ENCODE peak calls at places on chromosomes 12 and 14, in ten cellular contexts. H is GM12878, K is AG09319, E is fibroblast of gingiva, Q is T-helper 17 cell, U is ELF-1, I is substantia nigra, T is bronchial epithelial cell, L is EL, F is HFF-Myc. G is an unnamed sample.

GRCh38 chr12:107091989-107092641 is 1.2 kb downstream of the CRY1 start:
- DNase-seq in F (peak; percentile 97), Q (no peak), T (peak; percentile 96), K (peak; percentile 84), E (peak; percentile 91), I (no peak), L (peak; percentile 95), U (peak; percentile 86), H (peak; percentile 21), G (no peak)

GRCh38 chr14:28280530-28280929 is 486.1 kb upstream of the FOXG1 start:
- DNase-seq in E (no peak), H (no peak), Q (no peak), T (no peak), K (no peak), I (no peak), L (no peak), F (no peak), U (no peak), G (no peak)

GRCh38 chr12:109329710-109330109 is 18.0 kb upstream of the MYO1H start:
- DNase-seq in I (no peak), L (no peak), K (no peak), E (no peak), F (no peak), U (no peak), Q (no peak), H (no peak), T (no peak), G (no peak)

GRCh38 chr14:94646481-94646880 is 34.3 kb downstream of the SERPINA3 start:
- DNase-seq in L (peak; percentile 51), F (no peak), H (no peak), K (no peak), T (peak; percentile 29), I (no peak), U (no peak), E (no peak), Q (no peak), G (no peak)

GRCh38 chr14:74980398-74980745 is 22.3 kb upstream of the EIF2B2 start:
- DNase-seq in I (no peak), L (peak; percentile 38), E (peak; percentile 17), F (no peak), K (no peak), U (no peak), T (no peak), H (no peak), Q (no peak), G (no peak)

GRCh38 chr14:73211251-73211650 is 26.1 kb upstream of the PAPLN start:
- DNase-seq in E (no peak), T (no peak), L (no peak), U (no peak), H (no peak), I (no peak), K (no peak), F (no peak), Q (no peak), G (no peak)

GRCh38 chr12:20105938-20106337 is 262.4 kb upstream of the PDE3A start:
- DNase-seq in E (peak; percentile 68), F (no peak), H (no peak), L (no peak), T (no peak), U (no peak), Q (no peak), I (no peak), K (no peak), G (no peak)

GRCh38 chr14:31692376-31692781 is 131.2 kb downstream of the NUBPL start:
- DNase-seq in Q (no peak), L (no peak), E (peak; percentile 44), U (no peak), K (peak; percentile 12), I (no peak), T (no peak), H (no peak), F (peak; percentile 31), G (no peak)

GRCh38 chr12:101795786-101796185 is 35.0 kb downstream of the GNPTAB start:
- DNase-seq in L (no peak), U (no peak), T (no peak), I (no peak), E (no peak), Q (no peak), K (no peak), F (no peak), H (no peak), G (no peak)

GRCh38 chr12:23561536-23561935 is 387.9 kb downstream of the SOX5 start:
- DNase-seq in F (no peak), U (no peak), L (no peak), E (no peak), K (no peak), T (no peak), H (no peak), Q (no peak), I (no peak), G (no peak)

GRCh38 chr14:67532998-67533753 is at the start of gene PLEKHH1:
- DNase-seq in K (peak; percentile 16), Q (no peak), T (peak; percentile 65), H (no peak), L (peak; percentile 84), U (peak; percentile 82), I (peak; percentile 89), F (no peak), E (peak; percentile 50), G (peak; percentile 91)

GRCh38 chr12:102504280-102504679 is 23.9 kb upstream of the IGF1 start:
- DNase-seq in L (no peak), E (no peak), Q (no peak), U (no peak), F (no peak), K (no peak), T (no peak), H (no peak), I (peak; percentile 36), G (no peak)

GRCh38 chr14:98182385-98183055 is 1089.5 kb downstream of the BCL11B start:
- DNase-seq in K (no peak), I (no peak), Q (no peak), F (no peak), E (no peak), T (peak; percentile 89), U (no peak), L (no peak), H (no peak), G (no peak)

GRCh38 chr12:126772171-126772864 is 1494.7 kb upstream of the TMEM132C start:
- DNase-seq in F (peak; percentile 10), K (peak; percentile 27), Q (peak; percentile 31), I (no peak), H (peak; percentile 83), E (peak; percentile 81), T (peak; percentile 42), U (no peak), L (peak; percentile 20), G (no peak)

GRCh38 chr14:69050235-69051184 is 71.4 kb upstream of the ACTN1 start:
- DNase-seq in I (no peak), Q (no peak), K (no peak), H (no peak), L (no peak), E (peak; percentile 34), T (no peak), F (no peak), U (no peak), G (no peak)

GRCh38 chr12:69851976-69852375 is 26.9 kb downstream of the MYRFL start:
- DNase-seq in I (no peak), F (no peak), U (no peak), Q (no peak), H (no peak), K (no peak), T (no peak), L (peak; percentile 49), E (no peak), G (no peak)

GRCh38 chr14:20602583-20602982 is 11.4 kb upstream of the RNASE12 start:
- DNase-seq in E (no peak), F (no peak), I (no peak), L (no peak), U (no peak), H (no peak), T (no peak), K (no peak), Q (no peak), G (no peak)

GRCh38 chr14:66572836-66573235 is 64.9 kb downstream of the GPHN start:
- DNase-seq in K (no peak), I (no peak), F (no peak), Q (no peak), U (no peak), L (peak; percentile 2), H (no peak), E (peak; percentile 37), T (no peak), G (no peak)